ENCODE peak calls at places on chromosomes 7 and 10, in four cellular contexts. J, I, O and E are unnamed samples.

GRCh38 chr10:102633848-102634247 is 10.4 kb upstream of the TRIM8 start:
- DNase-seq in I (no peak), O (no peak), J (no peak), E (no peak)

GRCh38 chr10:70456164-70456563 is 14.7 kb upstream of the NODAL start:
- DNase-seq in I (no peak), J (no peak), O (no peak), E (no peak)

GRCh38 chr10:58807631-58808024 is 295.0 kb downstream of the BICC1 start:
- DNase-seq in O (peak), I (no peak), J (no peak), E (no peak)

GRCh38 chr10:110681023-110681681 is 37.0 kb downstream of the RBM20 start:
- DNase-seq in I (no peak), O (peak), J (peak), E (peak)

GRCh38 chr10:124589491-124590006 is 127.9 kb downstream of the LHPP start:
- DNase-seq in J (no peak), I (no peak), O (peak), E (no peak)

GRCh38 chr10:61903184-61903990 is 1.9 kb downstream of the ARID5B start:
- DNase-seq in I (no peak), O (peak), J (peak), E (peak)

GRCh38 chr10:49298666-49298989 is 342 bp upstream of the C10orf71 start:
- DNase-seq in I (no peak), J (peak), O (no peak), E (no peak)

GRCh38 chr10:38038932-38039245 is 28.4 kb downstream of the ZNF33A start:
- DNase-seq in I (no peak), O (no peak), J (no peak), E (no peak)

GRCh38 chr10:25492040-25492439 is 317.2 kb downstream of the GPR158 start:
- DNase-seq in J (no peak), O (no peak), I (no peak), E (no peak)

GRCh38 chr10:83682399-83682798 is 456.9 kb upstream of the GHITM start:
- DNase-seq in I (no peak), O (no peak), J (no peak), E (no peak)

GRCh38 chr7:50450691-50451051 is 521 bp upstream of the FIGNL1 start:
- DNase-seq in J (no peak), I (no peak), O (no peak), E (no peak)

GRCh38 chr7:32670105-32670504 is 174.8 kb downstream of the AVL9 start:
- DNase-seq in I (no peak), O (peak), J (peak), E (peak)

GRCh38 chr10:110395350-110396283 is 90.9 kb upstream of the SMNDC1 start:
- DNase-seq in J (peak), I (no peak), O (peak), E (peak)

GRCh38 chr7:112204072-112204775 is 2.0 kb downstream of the DOCK4 start:
- DNase-seq in I (no peak), O (no peak), J (no peak), E (peak)

GRCh38 chr7:39073432-39073831 is 95.7 kb downstream of the POU6F2 start:
- DNase-seq in I (no peak), O (no peak), J (no peak), E (peak)

GRCh38 chr7:40784176-40784575 is 649.4 kb downstream of the SUGCT start:
- DNase-seq in I (no peak), O (no peak), J (no peak), E (no peak)

GRCh38 chr7:6444516-6445269 is 3.1 kb downstream of the DAGLB start:
- DNase-seq in J (no peak), O (no peak), I (no peak), E (no peak)

GRCh38 chr7:101731502-101732084 is 85.8 kb upstream of the CUX1 start:
- DNase-seq in O (no peak), I (no peak), J (no peak), E (no peak)

GRCh38 chr10:12250181-12250580 is 54.2 kb downstream of the CDC123 start:
- DNase-seq in O (no peak), J (no peak), I (no peak), E (no peak)

GRCh38 chr10:11403116-11403515 is 208.3 kb downstream of the USP6NL start:
- DNase-seq in J (no peak), O (no peak), I (no peak), E (no peak)

GRCh38 chr10:91652364-91652763 is 19.5 kb upstream of the PPP1R3C start:
- DNase-seq in I (no peak), O (peak), J (no peak), E (no peak)

GRCh38 chr10:95315509-95315908 is 24.7 kb upstream of the PDLIM1 start:
- DNase-seq in I (no peak), J (no peak), O (no peak), E (no peak)

GRCh38 chr7:140533394-140533872 is 54.1 kb upstream of the MKRN1 start:
- DNase-seq in O (peak), I (no peak), J (peak), E (no peak)

GRCh38 chr10:102003541-102003940 is 52.4 kb downstream of the ARMH3 start:
- DNase-seq in J (no peak), I (no peak), O (no peak), E (no peak)

GRCh38 chr10:124768791-124769190 is 22.9 kb downstream of the EEF1AKMT2 start:
- DNase-seq in O (no peak), J (no peak), I (no peak), E (no peak)

GRCh38 chr10:7409732-7410168 is 1.1 kb downstream of the SFMBT2 start:
- DNase-seq in I (no peak), O (no peak), J (peak), E (no peak)

GRCh38 chr7:136585954-136586670 is 282.3 kb upstream of the CHRM2 start:
- DNase-seq in O (no peak), J (no peak), I (no peak), E (no peak)

GRCh38 chr10:63414481-63415260 is 51.1 kb downstream of the JMJD1C start:
- DNase-seq in O (no peak), I (no peak), J (no peak), E (peak)

GRCh38 chr10:88989423-88989822 is 1.2 kb upstream of the FAS start:
- DNase-seq in J (no peak), O (no peak), I (no peak), E (peak)

GRCh38 chr7:123673137-123673732 is 17.6 kb downstream of the LMOD2 start:
- DNase-seq in I (no peak), O (no peak), J (no peak), E (no peak)

GRCh38 chr7:5345171-5345570 is 62.4 kb downstream of the SLC29A4 start:
- DNase-seq in O (no peak), J (no peak), I (no peak), E (no peak)

GRCh38 chr7:138876326-138876725 is 78.3 kb upstream of the ATP6V0A4 start:
- DNase-seq in O (no peak), J (no peak), I (no peak), E (no peak)

GRCh38 chr7:71521506-71521905 is 389.6 kb downstream of the GALNT17 start:
- DNase-seq in J (no peak), I (no peak), O (no peak), E (no peak)

GRCh38 chr7:115070311-115070710 is 148.4 kb downstream of the MDFIC start:
- DNase-seq in J (no peak), O (no peak), I (no peak), E (no peak)

GRCh38 chr7:142379445-142379844 is 121.6 kb upstream of the PRSS58 start:
- DNase-seq in I (no peak), O (no peak), J (no peak), E (no peak)

DNA sequence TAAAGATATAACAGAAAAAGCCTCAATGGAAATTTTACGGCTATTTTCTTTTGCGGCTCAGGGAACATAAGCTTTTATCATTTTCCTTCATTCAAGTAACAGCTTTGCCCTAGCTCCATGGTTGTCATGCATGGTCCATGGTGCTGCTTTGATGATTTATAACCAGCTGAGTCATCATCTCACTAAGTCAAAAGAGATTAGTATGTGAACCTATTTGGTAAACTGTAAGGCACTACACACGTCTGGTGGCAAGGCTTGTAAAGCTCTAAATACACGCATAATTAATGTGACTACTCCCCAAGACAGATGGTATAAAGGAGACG is 340.3 kb downstream of the KCNMA1 start:
- DNase-seq in J (no peak), O (no peak), I (no peak), E (no peak)
- TF ChIP-seq JUN in J (no peak), O (no peak), I (no peak), E (no peak)

GRCh38 chr10:76397210-76397881 is 965.9 kb downstream of the LRMDA start:
- DNase-seq in I (no peak), J (no peak), O (no peak), E (no peak)

GRCh38 chr10:76401006-76401405 is 969.6 kb downstream of the LRMDA start:
- DNase-seq in O (no peak), J (no peak), I (no peak), E (no peak)

GRCh38 chr10:76396126-76396525 is 964.7 kb downstream of the LRMDA start:
- DNase-seq in O (no peak), J (no peak), I (no peak), E (no peak)

GRCh38 chr10:76399216-76399615 is 967.8 kb downstream of the LRMDA start:
- DNase-seq in J (no peak), I (no peak), O (no peak), E (no peak)

GRCh38 chr10:76397957-76398665 is 966.7 kb downstream of the LRMDA start:
- DNase-seq in I (no peak), O (no peak), J (no peak), E (no peak)
- TF ChIP-seq POLR2AphosphoS5 in I (no peak), O (no peak), J (no peak), E (no peak)

GRCh38 chr7:18637516-18637915 is 142.0 kb downstream of the HDAC9 start:
- DNase-seq in J (no peak), I (no peak), O (no peak), E (no peak)

DNA sequence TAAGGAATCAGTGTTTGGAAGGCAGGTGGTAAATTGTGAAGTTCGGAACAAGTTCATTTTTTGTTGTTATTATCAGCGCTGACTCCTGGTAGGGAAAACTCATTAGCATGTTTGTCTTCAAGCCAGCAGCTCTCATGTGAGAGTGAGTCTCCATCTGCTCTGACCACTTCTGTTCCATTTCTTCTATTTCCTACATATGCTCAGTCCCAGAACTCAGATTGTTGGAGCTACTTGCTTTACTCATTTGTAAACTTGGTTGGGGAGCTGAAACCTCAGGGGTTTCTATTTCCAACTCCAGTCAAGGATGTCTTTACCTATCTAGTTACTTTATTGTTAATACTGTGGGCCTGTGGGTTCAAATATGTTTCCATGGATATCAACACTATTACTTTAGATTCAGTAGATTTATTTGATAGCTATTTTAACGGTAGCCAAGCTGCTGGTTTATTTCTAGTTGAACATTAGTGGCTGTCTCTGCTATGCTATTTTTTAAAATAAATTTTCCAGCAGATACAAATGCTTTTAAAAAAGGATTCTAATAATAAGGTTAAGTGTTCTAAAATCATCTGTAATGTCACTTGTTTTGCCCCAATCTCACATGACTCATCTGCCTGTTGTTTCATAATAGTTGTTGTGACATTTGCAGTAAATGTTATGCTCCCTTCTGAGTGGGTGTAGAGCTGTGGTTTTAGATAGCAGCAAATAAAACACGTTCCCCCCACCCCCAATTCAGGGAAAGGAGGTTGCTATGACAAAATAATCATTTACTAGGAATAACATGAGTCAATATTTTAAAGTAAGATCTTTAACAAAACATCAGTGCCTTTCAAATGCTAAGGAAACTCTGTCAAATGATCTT is 143.3 kb downstream of the HDAC9 start:
- DNase-seq in O (no peak), J (no peak), I (no peak), E (no peak)
- TF ChIP-seq JUN in O (no peak), J (no peak), I (no peak), E (no peak)

DNA sequence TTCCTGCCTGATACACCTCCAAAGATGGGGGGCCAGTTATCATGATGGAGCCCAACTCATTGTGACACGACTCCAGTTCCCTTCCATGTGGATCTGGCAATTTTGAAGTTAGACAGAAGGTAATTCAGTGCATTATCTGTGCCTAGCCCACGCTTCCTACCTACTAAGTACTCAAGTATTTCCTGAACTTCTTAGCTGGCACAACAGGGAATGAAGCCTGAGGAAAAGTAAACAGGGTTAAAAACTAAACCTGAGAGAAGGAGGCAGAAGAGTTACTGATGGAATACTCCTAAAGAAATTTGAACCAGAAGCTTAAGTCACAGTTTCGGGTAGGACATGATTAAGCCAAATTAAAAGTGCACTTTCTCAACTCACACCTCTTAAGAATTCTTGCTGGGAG is 1.1 kb upstream of the SEC31B start:
- DNase-seq in I (no peak), J (no peak), O (no peak), E (peak)
- TF ChIP-seq POLR2AphosphoS5 in I (no peak), J (no peak), O (no peak), E (no peak)

GRCh38 chr10:4651404-4652037 is 174.5 kb upstream of the AKR1E2 start:
- DNase-seq in O (no peak), J (no peak), I (no peak), E (no peak)
- TF ChIP-seq JUN in O (no peak), J (no peak), I (no peak), E (no peak)

GRCh38 chr7:143408686-143409551 is at the start of gene EPHA1:
- DNase-seq in O (no peak), J (peak), I (peak), E (no peak)
- TF ChIP-seq POLR2AphosphoS5 in O (no peak), J (no peak), I (peak), E (no peak)